ENCODE peak calls at places on chromosomes 16 and 17, in nine cellular contexts. R is epithelial cell of proximal tubule, M is NB4, V is heart right ventricle, G is cardiac fibroblast, H is left ventricle myocardium inferior, Y is neural progenitor cell, I is MM.1S, L is right atrium auricular region. E is an unnamed sample.

GRCh38 chr17:81813861-81814683 is 10.1 kb downstream of the GCGR start:
- DNase-seq in R (no peak), M (no peak), V (no peak), G (no peak), H (no peak), Y (no peak), I (no peak), L (no peak), E (no peak)

GRCh38 chr16:63978240-63978639 is 1143.6 kb downstream of the CDH11 start:
- DNase-seq in R (no peak), M (no peak), V (no peak), G (no peak), H (no peak), Y (no peak), I (no peak), L (no peak), E (no peak)

GRCh38 chr17:5580974-5581373 is 3.3 kb downstream of the NLRP1 start:
- DNase-seq in R (no peak), M (no peak), V (no peak), G (no peak), H (no peak), Y (no peak), I (no peak), L (no peak), E (no peak)

GRCh38 chr17:80371196-80371595 is 43.8 kb upstream of the ENDOV start:
- DNase-seq in R (no peak), M (no peak), V (no peak), G (no peak), H (no peak), Y (no peak), I (no peak), L (no peak), E (no peak)

GRCh38 chr17:68145088-68145487 is 102.8 kb upstream of the AMZ2 start:
- DNase-seq in R (no peak), M (no peak), V (no peak), G (no peak), H (no peak), Y (no peak), I (no peak), L (no peak), E (no peak)

GRCh38 chr17:74042744-74043486 is 160.6 kb upstream of the RPL38 start:
- DNase-seq in R (peak), M (peak), V (no peak), G (peak), H (no peak), Y (no peak), I (no peak), L (no peak), E (no peak)

GRCh38 chr17:45294506-45294905 is 22.3 kb downstream of the MAP3K14 start:
- DNase-seq in R (no peak), M (no peak), V (peak), G (peak), H (peak), Y (no peak), I (no peak), L (no peak), E (no peak)

GRCh38 chr17:79977711-79978544 is 57.7 kb downstream of the TBC1D16 start:
- DNase-seq in R (no peak), M (no peak), V (no peak), G (no peak), H (no peak), Y (no peak), I (no peak), L (no peak), E (no peak)

GRCh38 chr16:26027060-26027459 is 335.3 kb downstream of the HS3ST4 start:
- DNase-seq in R (no peak), M (no peak), V (peak), G (no peak), H (no peak), Y (no peak), I (no peak), L (no peak), E (no peak)

DNA sequence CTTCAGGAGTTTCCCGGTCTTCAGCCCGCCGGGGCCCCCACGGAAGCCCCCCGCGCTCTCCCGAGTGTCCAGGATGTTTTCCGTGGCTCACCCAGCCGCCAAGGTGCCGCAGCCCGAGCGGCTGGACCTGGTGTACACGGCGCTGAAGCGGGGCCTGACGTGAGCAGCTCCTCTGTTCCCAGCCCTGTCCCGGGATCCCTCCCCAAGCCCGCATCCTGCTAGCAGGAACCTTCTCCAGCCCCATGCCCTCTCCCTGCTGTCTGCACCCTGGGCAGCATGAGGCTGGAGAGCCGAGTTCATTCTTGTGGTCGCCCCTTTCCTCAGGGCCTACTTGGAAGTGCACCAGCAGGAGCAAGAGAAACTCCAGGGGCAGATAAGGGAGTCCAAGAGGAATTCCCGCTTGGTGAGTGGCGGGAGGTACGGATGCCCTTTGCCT is 10.1 kb downstream of the RIPOR1 start:
- DNase-seq in R (no peak), M (no peak), V (no peak), G (no peak), H (no peak), Y (peak), I (no peak), L (no peak), E (no peak)
- H3K4me3 ChIP-seq in R (peak), M (no peak), V (peak), G (peak), H (peak), Y (peak), I (no peak), L (peak), E (no peak)

DNA sequence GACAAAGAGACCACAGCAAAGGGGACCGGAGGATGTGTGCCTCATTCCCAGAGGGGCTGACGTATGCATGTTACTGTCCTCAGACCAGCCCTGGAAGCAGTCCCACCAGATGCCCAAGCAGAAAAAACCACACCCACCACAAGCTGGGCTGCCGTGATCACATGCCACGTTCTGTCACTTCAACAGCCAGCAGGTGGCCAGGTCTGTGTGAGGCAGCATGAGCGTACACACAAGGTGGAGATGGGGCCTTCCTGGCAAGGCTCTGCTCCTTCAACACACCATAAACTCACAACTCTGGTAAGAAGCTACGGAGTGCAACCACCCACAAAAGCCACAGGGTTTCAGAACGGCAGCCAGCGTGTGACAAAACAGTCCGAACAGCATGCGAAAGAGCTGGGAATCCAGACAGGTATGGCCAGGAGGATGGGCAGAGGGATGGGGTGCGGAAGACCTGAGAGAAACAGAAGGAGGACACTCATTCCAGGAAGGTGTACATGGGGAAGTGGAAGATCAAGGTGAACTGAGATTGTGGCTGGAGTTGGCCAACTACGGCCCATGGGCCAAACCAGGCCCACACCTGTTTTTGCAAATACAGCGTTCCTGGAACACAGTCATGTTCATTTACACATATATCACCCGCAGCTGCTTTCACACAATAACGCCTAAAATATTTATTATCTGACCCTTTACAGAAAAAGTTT is 27.9 kb downstream of the MBTPS1 start:
- DNase-seq in R (no peak), M (peak), V (peak), G (no peak), H (peak), Y (no peak), I (peak), L (no peak), E (peak)
- TF ChIP-seq CTCF in R (peak), M (no peak), V (no peak), G (no peak), H (peak), Y (no peak), I (peak), L (no peak), E (peak)

DNA sequence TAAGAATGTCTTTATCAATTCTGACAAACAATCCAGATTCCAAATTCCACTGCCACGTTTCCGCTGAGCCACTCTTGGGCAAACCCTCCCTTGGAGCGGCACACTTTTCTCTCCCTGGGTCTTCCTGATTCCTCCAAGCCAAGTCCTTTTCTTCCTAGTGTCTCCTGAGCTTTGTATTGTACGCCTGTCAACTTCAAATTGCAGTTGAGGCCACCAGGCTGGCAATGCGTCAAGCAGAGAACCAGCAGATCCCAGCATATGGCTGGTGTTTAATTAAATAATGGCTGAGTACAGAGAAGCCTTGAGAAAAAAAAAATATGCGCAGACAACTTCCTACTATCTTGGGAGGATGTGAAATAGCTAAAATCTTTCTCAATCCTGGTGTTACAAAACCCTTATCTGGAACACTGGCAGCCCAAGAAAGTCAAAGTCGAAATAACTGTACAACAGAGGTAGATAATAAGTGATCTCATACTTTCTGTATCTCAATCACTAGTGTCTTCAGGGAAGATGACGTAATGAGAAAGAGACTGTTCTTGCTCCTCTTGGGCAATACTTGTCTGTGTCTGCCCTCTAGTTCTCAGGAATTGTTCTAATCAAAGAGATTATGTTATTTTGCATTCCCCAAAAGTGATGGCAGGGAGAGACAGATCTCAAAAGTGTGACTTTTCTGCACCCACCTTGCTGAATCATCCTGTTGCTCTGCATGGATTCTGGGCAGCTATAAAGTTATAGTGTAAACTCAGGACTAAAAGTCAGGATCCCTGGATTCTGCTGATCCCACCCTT is 15.0 kb downstream of the SMIM36 start:
- DNase-seq in R (peak), M (peak), V (no peak), G (peak), H (peak), Y (no peak), I (no peak), L (no peak), E (no peak)
- H3K4me3 ChIP-seq in R (no peak), M (no peak), V (no peak), G (no peak), H (no peak), Y (no peak), I (no peak), L (no peak), E (no peak)

GRCh38 chr16:88522276-88522949 is 47.8 kb upstream of the ZC3H18 start:
- DNase-seq in R (no peak), M (no peak), V (no peak), G (no peak), H (no peak), Y (no peak), I (no peak), L (no peak), E (no peak)

GRCh38 chr16:88524274-88524972 is 45.8 kb upstream of the ZC3H18 start:
- DNase-seq in R (no peak), M (no peak), V (no peak), G (no peak), H (no peak), Y (no peak), I (no peak), L (no peak), E (no peak)

GRCh38 chr16:88521674-88522073 is 48.5 kb upstream of the ZC3H18 start:
- DNase-seq in R (no peak), M (no peak), V (no peak), G (no peak), H (no peak), Y (no peak), I (no peak), L (no peak), E (no peak)

GRCh38 chr16:88524973-88525662 is 45.1 kb upstream of the ZC3H18 start:
- DNase-seq in R (no peak), M (no peak), V (no peak), G (no peak), H (no peak), Y (no peak), I (no peak), L (no peak), E (no peak)

DNA sequence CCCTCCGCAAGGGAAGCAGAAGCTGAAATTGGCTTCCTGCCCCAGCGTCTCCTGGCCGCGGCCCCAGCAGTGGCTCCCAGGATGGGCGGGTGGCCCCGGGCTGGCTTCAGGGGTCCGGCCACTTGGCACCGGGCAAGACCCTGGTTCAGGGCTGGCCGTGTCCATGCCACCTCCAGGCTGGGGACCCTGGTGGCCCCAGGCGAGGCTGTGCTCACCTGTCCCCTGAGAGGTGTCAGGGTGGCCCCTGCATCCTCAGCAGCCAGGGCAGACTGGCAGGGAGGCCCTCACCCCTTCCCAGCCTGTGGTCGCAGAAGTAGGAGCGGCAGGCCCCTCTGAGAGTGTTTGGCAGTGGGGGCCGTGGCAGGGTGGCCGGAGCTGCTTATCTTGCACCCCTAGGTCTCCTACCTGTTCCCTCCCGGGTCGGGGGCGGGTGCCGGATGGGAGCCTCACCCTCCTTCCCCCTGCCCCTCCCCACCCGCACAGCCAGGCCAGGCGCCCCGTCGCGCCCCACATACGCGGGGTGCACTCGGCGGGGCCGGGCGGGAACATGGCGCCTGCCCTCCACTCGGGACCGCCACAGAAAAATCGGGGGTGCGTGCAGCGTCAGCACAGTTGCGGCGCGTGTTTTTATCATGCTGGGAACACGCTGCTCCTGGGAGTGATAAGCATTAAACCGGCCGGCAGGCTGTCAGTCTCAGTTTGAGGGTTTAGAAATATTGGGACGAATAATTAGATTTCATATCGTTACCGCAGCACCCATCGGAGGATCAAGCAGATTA is 46.6 kb upstream of the ZC3H18 start:
- DNase-seq in R (no peak), M (no peak), V (no peak), G (no peak), H (no peak), Y (no peak), I (no peak), L (no peak), E (no peak)
- TF ChIP-seq CTCF in R (no peak), M (no peak), V (no peak), G (no peak), H (no peak), Y (no peak), I (no peak), L (no peak), E (no peak)

GRCh38 chr17:46817901-46818209 is 637 bp downstream of the WNT3 start:
- DNase-seq in R (no peak), M (no peak), V (no peak), G (no peak), H (no peak), Y (no peak), I (no peak), L (no peak), E (no peak)
- H3K4me3 ChIP-seq in R (no peak), M (no peak), V (no peak), G (no peak), H (no peak), Y (no peak), I (no peak), L (peak), E (no peak)

E was measured in GM12864.